ENCODE peak calls at places on chromosomes 13 and 19, in six cellular contexts. C, Y, P, O, X and W are unnamed samples.
A peak's percentile ranks its signal among the peaks of the same experiment; 100 is the strongest.

GRCh38 chr13:20371825-20372224 is 139.7 kb upstream of the GJB6 start:
- DNase-seq in Y (no peak), X (no peak), O (no peak), C (no peak), P (no peak), W (no peak)

GRCh38 chr19:11196406-11197287 is 698 bp downstream of the KANK2 start:
- DNase-seq in Y (peak; percentile 81), O (no peak), C (no peak), P (peak; percentile 36), X (no peak), W (peak; percentile 48)

GRCh38 chr13:107373551-107373950 is 805.6 kb upstream of the ARGLU1 start:
- DNase-seq in O (no peak), X (no peak), Y (no peak), C (no peak), P (no peak), W (no peak)

GRCh38 chr13:98364648-98365047 is 187.6 kb upstream of the RNF113B start:
- DNase-seq in O (no peak), C (no peak), P (no peak), Y (no peak), X (no peak), W (no peak)

GRCh38 chr19:43574424-43575155 is 737 bp downstream of the XRCC1 start:
- DNase-seq in X (no peak), C (no peak), O (no peak), P (no peak), Y (no peak), W (no peak)

GRCh38 chr13:95153647-95154405 is 147.4 kb downstream of the ABCC4 start:
- DNase-seq in O (no peak), P (no peak), Y (no peak), C (no peak), X (no peak), W (no peak)

GRCh38 chr19:30053558-30053957 is 111.5 kb downstream of the URI1 start:
- DNase-seq in O (no peak), Y (no peak), C (peak; percentile 60), X (no peak), P (no peak), W (no peak)

GRCh38 chr19:55654833-55655647 is at the start of gene U2AF2:
- DNase-seq in O (peak; percentile 81), Y (peak; percentile 99), P (peak; percentile 97), C (peak; percentile 98), X (peak; percentile 94), W (peak; percentile 97)

GRCh38 chr13:43883636-43884035 is 3.9 kb downstream of the LACC1 start:
- DNase-seq in O (no peak), X (no peak), Y (no peak), P (no peak), C (no peak), W (no peak)

GRCh38 chr13:23902975-23903905 is 5.9 kb upstream of the C1QTNF9B start:
- DNase-seq in X (no peak), Y (no peak), P (no peak), C (no peak), O (no peak), W (peak; percentile 15)

GRCh38 chr19:4493104-4493928 is 21.2 kb downstream of the HDGFL2 start:
- DNase-seq in O (no peak), P (no peak), C (no peak), Y (no peak), X (no peak), W (no peak)

GRCh38 chr13:82962422-82962821 is 919.9 kb downstream of the SLITRK1 start:
- DNase-seq in P (no peak), X (no peak), Y (no peak), C (no peak), O (no peak), W (no peak)

GRCh38 chr19:10800488-10800887 is 35.5 kb downstream of the TMED1 start:
- DNase-seq in Y (peak; percentile 70), C (no peak), O (no peak), X (no peak), P (no peak), W (no peak)

GRCh38 chr13:101868585-101869469 is 416.4 kb downstream of the ITGBL1 start:
- DNase-seq in C (no peak), Y (no peak), P (no peak), O (no peak), X (no peak), W (no peak)

GRCh38 chr19:31355330-31356289 is 6.4 kb upstream of the TSHZ3 start:
- DNase-seq in X (no peak), P (no peak), Y (no peak), C (no peak), O (no peak), W (no peak)

GRCh38 chr13:97068146-97068545 is 73.9 kb upstream of the OXGR1 start:
- DNase-seq in P (no peak), Y (no peak), X (no peak), C (no peak), O (no peak), W (no peak)

GRCh38 chr13:59891053-59891452 is 272.7 kb downstream of the DIAPH3 start:
- DNase-seq in X (no peak), Y (no peak), C (no peak), O (no peak), P (no peak), W (no peak)

GRCh38 chr19:10863107-10863700 is 8.1 kb upstream of the CARM1 start:
- DNase-seq in O (no peak), C (no peak), X (no peak), Y (peak; percentile 31), P (no peak), W (peak; percentile 43)

GRCh38 chr19:38638461-38638860 is 9.0 kb upstream of the ACTN4 start:
- DNase-seq in Y (no peak), O (no peak), C (no peak), X (no peak), P (no peak), W (no peak)

GRCh38 chr13:63691474-63691873 is 2275.8 kb upstream of the PCDH20 start:
- DNase-seq in X (no peak), P (no peak), Y (no peak), O (no peak), C (no peak), W (no peak)

GRCh38 chr13:63690672-63691071 is 2275.0 kb upstream of the PCDH20 start:
- DNase-seq in C (no peak), X (no peak), P (no peak), O (no peak), Y (no peak), W (no peak)

GRCh38 chr13:63696055-63696454 is 2280.4 kb upstream of the PCDH20 start:
- DNase-seq in Y (no peak), X (no peak), O (no peak), P (no peak), C (no peak), W (no peak)

GRCh38 chr13:63693696-63694095 is 2278.0 kb upstream of the PCDH20 start:
- DNase-seq in X (no peak), P (no peak), C (no peak), Y (no peak), O (no peak), W (no peak)
- TF ChIP-seq POLR2A in X (no peak), P (no peak), C (no peak), Y (no peak), O (no peak), W (no peak)

GRCh38 chr19:40605201-40605971 is 4.2 kb downstream of the LTBP4 start:
- DNase-seq in Y (peak; percentile 86), O (peak; percentile 71), P (peak; percentile 93), C (no peak), X (peak; percentile 78), W (peak; percentile 88)
- TF ChIP-seq POLR2A in Y (peak; percentile 46), O (no peak), P (peak; percentile 88), C (no peak), X (no peak), W (peak; percentile 63)

GRCh38 chr19:45792482-45793177 is at the start of gene DMWD:
- DNase-seq in X (peak; percentile 99), C (peak; percentile 100), P (peak; percentile 100), Y (peak; percentile 100), O (peak; percentile 97), W (peak; percentile 100)
- TF ChIP-seq POLR2A in X (no peak), C (no peak), P (no peak), Y (peak; percentile 70), O (peak; percentile 72), W (peak; percentile 42)

GRCh38 chr19:17001603-17002183 is 24.9 kb downstream of the CPAMD8 start:
- DNase-seq in O (no peak), P (no peak), Y (peak; percentile 68), X (no peak), C (no peak), W (no peak)

GRCh38 chr19:17004386-17004785 is 22.2 kb downstream of the CPAMD8 start:
- DNase-seq in P (no peak), O (no peak), C (no peak), X (no peak), Y (peak; percentile 33), W (no peak)

GRCh38 chr19:17006579-17006978 is 20.0 kb downstream of the CPAMD8 start:
- DNase-seq in C (no peak), P (no peak), X (no peak), Y (no peak), O (no peak), W (no peak)

GRCh38 chr19:17002455-17002854 is 24.2 kb downstream of the CPAMD8 start:
- DNase-seq in Y (peak; percentile 20), X (no peak), C (no peak), P (no peak), O (no peak), W (no peak)

DNA sequence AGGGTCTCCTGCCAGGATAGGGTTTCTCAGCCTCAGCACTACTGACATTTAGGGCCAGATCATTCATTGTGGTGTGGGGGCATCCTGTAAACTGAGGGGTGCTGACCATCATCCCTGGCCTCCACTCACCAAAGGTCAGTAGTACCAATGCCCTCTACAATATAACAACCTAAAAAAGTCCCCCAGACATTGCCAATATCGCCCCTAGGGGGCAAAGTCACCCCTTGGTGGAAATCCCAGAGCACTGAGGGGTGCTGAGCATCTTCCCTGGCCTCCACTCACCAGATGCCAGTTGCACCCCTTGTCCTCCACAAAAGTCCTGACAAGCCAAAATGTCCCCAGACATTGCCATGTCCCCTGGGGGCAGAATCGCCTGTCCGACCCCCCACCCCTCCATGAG is 21.6 kb downstream of the CPAMD8 start:
- DNase-seq in O (no peak), X (no peak), Y (peak; percentile 3), C (no peak), P (no peak), W (no peak)
- TF ChIP-seq POLR2A in O (no peak), X (no peak), Y (no peak), C (no peak), P (no peak), W (no peak)

DNA sequence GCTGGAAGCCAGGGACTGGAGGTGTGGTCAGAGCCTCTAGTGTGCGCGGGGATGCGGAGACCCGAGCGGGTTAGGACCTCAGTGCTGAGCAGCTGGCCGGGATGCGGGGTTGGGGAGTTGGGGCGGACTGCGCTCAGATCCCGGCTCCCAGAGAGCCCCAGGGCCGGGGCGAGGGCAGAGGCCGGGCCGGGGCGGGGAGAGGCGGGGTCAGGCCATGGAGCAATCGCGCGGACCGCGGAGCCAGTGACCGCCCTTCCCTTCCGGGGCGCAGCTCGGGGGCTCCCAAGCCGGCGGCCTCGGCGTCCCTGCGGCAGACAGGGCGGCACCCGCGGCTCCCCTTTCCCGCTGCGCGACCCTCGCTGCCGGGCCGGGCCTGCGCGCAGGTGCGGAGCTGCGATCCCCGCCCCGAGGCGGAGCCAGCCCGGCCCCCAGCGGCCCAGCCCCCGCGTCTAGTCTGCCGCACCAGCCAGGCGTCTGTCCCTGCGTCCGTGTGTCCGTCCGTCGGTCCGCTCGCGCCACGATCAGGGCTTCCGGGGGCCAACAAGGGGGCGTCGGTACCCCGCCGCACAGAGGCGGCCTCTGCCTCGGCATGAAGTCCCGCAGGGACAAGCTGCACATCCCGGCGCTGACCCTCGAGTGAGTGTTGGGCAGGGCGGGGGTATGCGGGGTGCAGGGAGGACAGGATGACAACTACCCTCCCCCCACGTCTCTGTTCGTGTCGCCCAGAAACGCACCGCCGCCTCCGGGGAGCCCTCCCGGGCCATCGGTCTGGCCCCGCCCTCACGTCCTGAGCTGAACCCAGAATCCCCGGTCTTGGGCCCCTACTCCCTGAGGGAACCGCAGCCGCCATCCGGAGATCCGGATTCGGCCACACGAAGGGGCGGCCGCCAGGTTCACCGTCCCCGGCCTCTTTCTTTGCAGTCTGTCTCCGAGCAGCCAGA is 12.4 kb downstream of the MAST3 start:
- DNase-seq in O (peak; percentile 68), Y (peak; percentile 85), P (peak; percentile 77), X (no peak), C (no peak), W (peak; percentile 68)
- TF ChIP-seq POLR2A in O (no peak), Y (peak; percentile 29), P (peak; percentile 45), X (no peak), C (no peak), W (peak; percentile 58)